ENCODE peak calls at places on chromosomes 16 and 17, in four cellular contexts. H is lower leg skin; T is stimulated activated CD8-positive, alpha-beta memory T cell treated with anti-CD3 and anti-CD28 coated beads, Interleukin-7, amount 100 ng/mL, for 1 hour; Z is H9. P is an unnamed sample.

GRCh38 chr16:391885-392335 is 5.1 kb upstream of the NME4 start:
- DNase-seq in H (no peak), T (peak; percentile 51), Z (peak; percentile 89), P (no peak)

GRCh38 chr17:76808326-76808725 is 59.9 kb upstream of the MGAT5B start:
- DNase-seq in H (no peak), T (no peak), Z (no peak), P (no peak)

GRCh38 chr17:35314415-35315216 is 58.8 kb downstream of the SLFN11 start:
- DNase-seq in H (no peak), T (no peak), Z (peak; percentile 40), P (no peak)

GRCh38 chr17:9406046-9406631 is 169.5 kb downstream of the STX8 start:
- DNase-seq in H (no peak), T (no peak), Z (no peak), P (no peak)

GRCh38 chr17:4469552-4469951 is 29.1 kb upstream of the SPNS2 start:
- DNase-seq in H (no peak), T (no peak), Z (no peak), P (no peak)

GRCh38 chr17:36627101-36627500 is 25.7 kb downstream of the MRM1 start:
- DNase-seq in H (no peak), T (no peak), Z (peak; percentile 61), P (no peak)

GRCh38 chr16:87384162-87384999 is 805 bp upstream of the FBXO31 start:
- DNase-seq in H (no peak), T (no peak), Z (peak; percentile 73), P (no peak)

GRCh38 chr17:27293359-27293897 is 486 bp upstream of the WSB1 start:
- DNase-seq in H (no peak), T (no peak), Z (no peak), P (no peak)

GRCh38 chr17:64037180-64037579 is 16.7 kb upstream of the ICAM2 start:
- DNase-seq in H (no peak), T (no peak), Z (no peak), P (no peak)

GRCh38 chr16:89841275-89841674 is 13.0 kb downstream of the SPIRE2 start:
- DNase-seq in H (no peak), T (peak; percentile 37), Z (no peak), P (no peak)

GRCh38 chr17:77666881-77667395 is 291.6 kb upstream of the TNRC6C start:
- DNase-seq in H (no peak), T (peak; percentile 25), Z (no peak), P (no peak)

GRCh38 chr16:57175896-57176295 is 9.9 kb downstream of the PSME3IP1 start:
- DNase-seq in H (no peak), T (no peak), Z (no peak), P (no peak)

GRCh38 chr17:60525624-60526514 is at the start of gene APPBP2:
- DNase-seq in H (peak; percentile 82), T (peak; percentile 42), Z (peak; percentile 91), P (no peak)

GRCh38 chr16:4800290-4801041 is 2.0 kb downstream of the ROGDI start:
- DNase-seq in H (no peak), T (no peak), Z (no peak), P (no peak)

GRCh38 chr17:71208111-71208704 is 912.6 kb upstream of the SOX9 start:
- DNase-seq in H (peak; percentile 43), T (no peak), Z (no peak), P (no peak)

GRCh38 chr17:16106161-16106891 is 106.7 kb downstream of the TTC19 start:
- DNase-seq in H (no peak), T (no peak), Z (no peak), P (peak; percentile 35)

GRCh38 chr16:21599994-21600773 is 807 bp downstream of the METTL9 start:
- DNase-seq in H (no peak), T (no peak), Z (peak; percentile 33), P (no peak)

GRCh38 chr17:37301288-37301687 is 74.5 kb upstream of the C17orf78 start:
- DNase-seq in H (no peak), T (no peak), Z (no peak), P (no peak)

GRCh38 chr17:81570896-81571453 is 18.8 kb upstream of the FAAP100 start:
- DNase-seq in H (no peak), T (no peak), Z (no peak), P (no peak)

GRCh38 chr16:10494343-10495030 is 85.9 kb downstream of the EMP2 start:
- DNase-seq in H (no peak), T (no peak), Z (peak; percentile 60), P (no peak)

GRCh38 chr16:68426355-68426652 is 22.0 kb downstream of the SMPD3 start:
- DNase-seq in H (no peak), T (no peak), Z (no peak), P (no peak)

GRCh38 chr16:25163683-25164082 is 52.1 kb downstream of the LCMT1 start:
- DNase-seq in H (no peak), T (no peak), Z (no peak), P (no peak)

GRCh38 chr17:81517339-81518112 is 4.9 kb upstream of the ACTG1 start:
- DNase-seq in H (no peak), T (no peak), Z (peak; percentile 70), P (no peak)